ENCODE peak calls at places on chromosome 1, in seven cellular contexts. I is HCT116, K is NB4, Y is IMR-90, H is testis, R is endothelial cell of umbilical vein, J is lower leg skin. S is an unnamed sample.

GRCh38 chr1:240462277-240462676 is 149.7 kb downstream of the GREM2 start:
- DNase-seq in H (no peak), R (no peak), I (no peak), J (no peak), K (no peak), Y (no peak), S (no peak)

GRCh38 chr1:6673816-6674398 is 27.7 kb downstream of the DNAJC11 start:
- DNase-seq in J (no peak), I (no peak), Y (peak; percentile 28), R (no peak), H (no peak), K (no peak), S (no peak)

GRCh38 chr1:223429313-223429731 is 36.1 kb downstream of the CCDC185 start:
- DNase-seq in I (no peak), J (no peak), R (no peak), H (no peak), Y (peak; percentile 40), K (no peak), S (no peak)

GRCh38 chr1:43954036-43954435 is 7.3 kb downstream of the IPO13 start:
- DNase-seq in K (no peak), R (no peak), J (no peak), I (no peak), Y (no peak), H (no peak), S (no peak)

GRCh38 chr1:182406006-182406405 is 5.5 kb upstream of the TEDDM1 start:
- DNase-seq in K (no peak), I (no peak), R (no peak), J (no peak), H (no peak), Y (no peak), S (no peak)

GRCh38 chr1:159854101-159854692 is 8.3 kb downstream of the VSIG8 start:
- DNase-seq in H (peak; percentile 90), I (no peak), J (peak; percentile 93), Y (no peak), K (peak; percentile 29), R (peak; percentile 70), S (peak; percentile 23)

GRCh38 chr1:151739590-151740355 is 18.5 kb downstream of the RIIAD1 start:
- DNase-seq in J (peak; percentile 86), K (no peak), I (no peak), H (no peak), R (no peak), Y (no peak), S (no peak)

GRCh38 chr1:179876289-179876715 is 1.3 kb downstream of the TOR1AIP2 start:
- DNase-seq in Y (peak; percentile 61), J (no peak), I (no peak), K (peak; percentile 63), R (peak; percentile 56), H (no peak), S (peak; percentile 60)

GRCh38 chr1:85579619-85580018 is 942 bp upstream of the CCN1 start:
- DNase-seq in K (no peak), I (no peak), Y (peak; percentile 79), J (peak; percentile 90), H (no peak), R (peak; percentile 86), S (no peak)

GRCh38 chr1:109466440-109467300 is at the start of gene SYPL2:
- DNase-seq in K (no peak), I (no peak), Y (peak; percentile 12), R (no peak), H (peak; percentile 91), J (no peak), S (no peak)

GRCh38 chr1:17214876-17215544 is 10.1 kb downstream of the PADI1 start:
- DNase-seq in Y (no peak), J (no peak), K (no peak), I (no peak), H (no peak), R (no peak), S (no peak)

GRCh38 chr1:3743421-3743820 is 8.8 kb upstream of the CCDC27 start:
- DNase-seq in I (no peak), K (no peak), R (no peak), H (no peak), J (no peak), Y (no peak), S (no peak)

GRCh38 chr1:215652371-215652770 is 85.3 kb downstream of the KCTD3 start:
- DNase-seq in R (no peak), K (no peak), I (no peak), Y (no peak), H (no peak), J (no peak), S (no peak)

GRCh38 chr1:226939439-226940028 is 560 bp upstream of the COQ8A start:
- DNase-seq in R (no peak), K (no peak), Y (no peak), H (peak; percentile 66), I (no peak), J (peak; percentile 95), S (peak; percentile 86)

GRCh38 chr1:21814241-21814918 is 2.3 kb downstream of the LDLRAD2 start:
- DNase-seq in Y (no peak), I (no peak), J (no peak), K (peak; percentile 61), R (no peak), H (peak; percentile 43), S (no peak)

GRCh38 chr1:184919892-184920291 is 54.4 kb downstream of the NIBAN1 start:
- DNase-seq in Y (no peak), H (no peak), K (peak; percentile 68), I (no peak), J (no peak), R (no peak), S (no peak)

GRCh38 chr1:170660281-170660713 is 3.6 kb upstream of the PRRX1 start:
- DNase-seq in I (no peak), K (no peak), H (no peak), R (no peak), Y (no peak), J (no peak), S (no peak)

GRCh38 chr1:165871311-165872067 is 44.1 kb downstream of the UCK2 start:
- DNase-seq in I (peak; percentile 79), R (peak; percentile 54), H (peak; percentile 75), K (peak; percentile 97), Y (peak; percentile 54), J (no peak), S (peak; percentile 78)

GRCh38 chr1:194331758-194332157 is 1145.3 kb upstream of the B3GALT2 start:
- DNase-seq in H (no peak), I (no peak), R (no peak), Y (peak; percentile 47), K (no peak), J (no peak), S (no peak)

GRCh38 chr1:26993237-26994019 is at the start of gene TRNP1:
- DNase-seq in R (peak; percentile 50), K (peak; percentile 79), J (no peak), Y (peak; percentile 78), H (peak; percentile 88), I (no peak), S (no peak)
- TF ChIP-seq POLR2A in R (peak; percentile 89), K (no peak), J (no peak), Y (peak; percentile 98), H (peak; percentile 35), I (peak; percentile 90), S (no peak)

GRCh38 chr1:154405762-154406571 is 824 bp downstream of the IL6R start:
- DNase-seq in J (peak; percentile 97), K (peak; percentile 82), Y (peak; percentile 72), I (no peak), R (peak; percentile 69), H (peak; percentile 73), S (peak; percentile 68)
- TF ChIP-seq POLR2A in J (no peak), K (no peak), Y (peak; percentile 80), I (no peak), R (no peak), H (no peak), S (no peak)

GRCh38 chr1:114794038-114794437 is 13.6 kb upstream of the SIKE1 start:
- DNase-seq in J (no peak), R (no peak), Y (no peak), K (no peak), I (no peak), H (no peak), S (no peak)
- TF ChIP-seq POLR2A in J (no peak), R (no peak), Y (no peak), K (no peak), I (no peak), H (no peak), S (no peak)

DNA sequence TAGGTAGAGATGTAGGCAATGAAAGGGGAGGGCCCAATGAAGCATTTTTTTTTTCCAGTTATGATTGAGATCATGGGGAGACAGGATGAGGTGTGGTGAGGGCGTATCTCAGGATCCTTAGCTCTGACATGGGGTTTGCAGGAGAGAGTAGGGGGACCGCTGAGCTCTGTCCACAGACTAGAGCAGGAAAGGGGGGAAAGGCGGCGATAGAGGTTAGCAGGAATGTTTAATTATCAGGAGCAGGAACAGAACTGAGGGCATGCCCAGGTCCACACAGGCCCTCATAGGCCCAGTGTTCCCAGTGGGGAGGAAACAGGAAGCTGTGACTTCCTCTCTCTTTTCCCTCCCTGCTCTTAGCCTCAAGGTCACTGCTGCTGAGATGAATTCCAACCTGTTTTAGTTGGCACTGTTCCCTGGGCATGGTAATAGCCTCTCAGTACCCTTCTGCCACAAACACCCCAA is 876 bp upstream of the RXFP4 start:
- DNase-seq in J (peak; percentile 81), I (no peak), Y (peak; percentile 55), R (peak; percentile 84), H (peak; percentile 49), K (peak; percentile 62), S (peak; percentile 33)
- TF ChIP-seq POLR2A in J (no peak), I (peak; percentile 31), Y (no peak), R (peak; percentile 87), H (no peak), K (peak; percentile 21), S (no peak)

GRCh38 chr1:26035203-26035958 is 10.5 kb downstream of the SLC30A2 start:
- DNase-seq in K (peak; percentile 94), I (peak; percentile 77), J (peak; percentile 99), R (peak; percentile 89), H (peak; percentile 99), Y (peak; percentile 87), S (peak; percentile 95)
- TF ChIP-seq POLR2A in K (peak; percentile 61), I (peak; percentile 54), J (peak; percentile 17), R (peak; percentile 45), H (no peak), Y (no peak), S (peak; percentile 95)

GRCh38 chr1:178055093-178055492 is 38.8 kb upstream of the RASAL2 start:
- DNase-seq in R (no peak), J (no peak), I (no peak), H (peak; percentile 34), Y (no peak), K (peak; percentile 83), S (no peak)

GRCh38 chr1:178052650-178053461 is 41.0 kb upstream of the RASAL2 start:
- DNase-seq in R (peak; percentile 48), Y (peak; percentile 27), K (no peak), J (no peak), I (no peak), H (peak; percentile 50), S (no peak)

GRCh38 chr1:178057131-178057765 is 36.7 kb upstream of the RASAL2 start:
- DNase-seq in Y (no peak), H (no peak), K (no peak), J (no peak), I (no peak), R (no peak), S (no peak)

GRCh38 chr1:178057863-178058576 is 35.9 kb upstream of the RASAL2 start:
- DNase-seq in H (peak; percentile 85), J (no peak), R (peak; percentile 38), Y (peak; percentile 48), I (no peak), K (peak; percentile 64), S (no peak)

GRCh38 chr1:178055779-178056471 is 38.0 kb upstream of the RASAL2 start:
- DNase-seq in R (no peak), H (no peak), I (peak; percentile 37), Y (peak; percentile 25), K (peak; percentile 78), J (no peak), S (no peak)
- TF ChIP-seq POLR2A in R (no peak), H (no peak), I (no peak), Y (no peak), K (no peak), J (no peak), S (no peak)

GRCh38 chr1:91724644-91725043 is 161.3 kb downstream of the TGFBR3 start:
- DNase-seq in K (no peak), H (no peak), R (no peak), I (no peak), J (no peak), Y (no peak), S (no peak)
- TF ChIP-seq POLR2A in K (no peak), H (no peak), R (no peak), I (no peak), J (no peak), Y (no peak), S (no peak)